ENCODE peak calls at places on chromosomes 4 and X, in four cellular contexts. G is GM12878, P is HL-60, C is K562. R is an unnamed sample.

GRCh38 chr4:96593422-96593821 is 753.5 kb downstream of the PDHA2 start:
- DNase-seq in G (no peak), P (no peak), C (no peak), R (no peak)

GRCh38 chr4:106334732-106335131 is 18.4 kb downstream of the AIMP1 start:
- DNase-seq in G (no peak), P (no peak), C (no peak), R (no peak)

GRCh38 chr4:94976371-94977011 is 218.7 kb downstream of the BMPR1B start:
- DNase-seq in G (no peak), P (no peak), C (no peak), R (no peak)

GRCh38 chr4:16227462-16227868 is 1.2 kb upstream of the TAPT1 start:
- DNase-seq in G (no peak), P (no peak), C (no peak), R (no peak)

GRCh38 chr4:74612837-74613236 is 167.9 kb downstream of the AREG start:
- DNase-seq in G (no peak), P (no peak), C (no peak), R (no peak)

GRCh38 chrX:118346258-118347094 is 570 bp downstream of the WDR44 start:
- DNase-seq in G (no peak), P (no peak), C (peak), R (no peak)

GRCh38 chr4:48071171-48071570 is 54.6 kb downstream of the NIPAL1 start:
- DNase-seq in G (no peak), P (no peak), C (no peak), R (no peak)

GRCh38 chr4:83266689-83267088 is 17.9 kb downstream of the COQ2 start:
- DNase-seq in G (no peak), P (no peak), C (no peak), R (no peak)

GRCh38 chr4:104393649-104394048 is 101.0 kb downstream of the CXXC4 start:
- DNase-seq in G (no peak), P (no peak), C (no peak), R (no peak)

GRCh38 chr4:150252306-150252705 is 174.1 kb downstream of the DCLK2 start:
- DNase-seq in G (no peak), P (no peak), C (no peak), R (no peak)

GRCh38 chr4:26022346-26022891 is 108.4 kb downstream of the SMIM20 start:
- DNase-seq in G (no peak), P (no peak), C (no peak), R (no peak)

DNA sequence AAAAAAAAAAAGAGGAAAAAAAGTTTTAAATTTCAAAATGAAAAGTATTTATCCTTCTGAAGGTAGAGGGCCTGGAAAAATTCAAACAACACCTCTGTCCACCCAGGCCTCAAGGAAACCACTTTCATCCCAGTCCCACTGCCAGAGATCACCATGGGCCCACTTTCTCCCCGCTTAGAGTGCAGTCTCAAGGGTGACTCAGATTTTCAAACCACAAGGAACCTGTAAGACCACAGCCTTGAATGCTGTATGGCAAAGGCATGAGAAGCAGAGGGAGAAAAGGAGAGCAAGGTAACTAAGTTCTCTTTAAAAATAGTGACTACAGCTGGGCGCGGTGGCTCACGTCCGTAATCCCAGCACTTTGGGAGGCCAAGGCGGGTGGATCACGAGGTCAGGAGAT is 87.9 kb upstream of the PACRGL start:
- DNase-seq in G (no peak), P (no peak), C (no peak), R (no peak)
- TF ChIP-seq SPI1 in G (no peak), P (no peak), C (no peak), R (no peak)

GRCh38 chr4:76990288-76991080 is 40.9 kb downstream of the SEPTIN11 start:
- DNase-seq in G (no peak), P (no peak), C (no peak), R (no peak)
- TF ChIP-seq POLR2AphosphoS5 in G (no peak), P (no peak), C (no peak), R (no peak)

GRCh38 chrX:58025979-58026378 is 115.7 kb upstream of the ZXDA start:
- DNase-seq in G (no peak), P (no peak), C (peak), R (peak)
- TF ChIP-seq SPI1 in G (no peak), P (no peak), C (no peak), R (no peak)

DNA sequence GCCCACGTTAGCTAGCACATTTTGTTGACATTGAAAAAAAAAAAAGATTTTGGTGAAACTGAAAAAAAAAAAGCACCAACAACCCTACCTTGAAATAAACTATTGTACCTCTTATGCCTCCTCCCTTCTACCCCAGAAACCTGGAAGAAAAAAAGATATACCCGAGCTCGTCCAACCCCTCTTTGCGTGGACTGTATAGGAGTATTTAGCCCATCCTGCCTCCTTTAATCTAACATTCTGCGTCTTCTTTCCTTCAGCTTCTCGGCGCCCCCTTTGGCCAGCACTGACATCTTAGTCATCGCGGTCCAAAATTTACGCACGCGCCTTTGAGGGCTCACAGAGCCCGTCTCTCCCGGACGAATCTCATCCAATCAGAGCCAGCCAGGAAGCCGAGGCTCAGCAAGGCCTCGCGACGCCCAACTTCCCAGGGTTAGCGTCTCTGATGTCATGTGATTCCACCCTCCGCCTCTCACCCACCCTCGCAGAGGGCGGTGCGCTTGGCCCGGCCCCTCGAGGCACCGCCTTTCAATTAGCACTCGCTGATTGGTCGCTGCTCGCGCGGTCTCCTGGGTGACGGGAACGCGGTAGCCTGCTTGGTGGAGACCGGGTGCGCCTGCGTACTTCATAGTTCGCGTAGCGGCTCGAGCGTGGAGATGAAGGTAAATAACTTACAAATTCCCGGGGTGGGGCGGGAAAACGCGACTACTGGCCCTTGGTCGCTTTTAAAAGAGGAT is at the start of gene WDR19:
- DNase-seq in G (peak), P (peak), C (peak), R (peak)
- TF ChIP-seq POLR2AphosphoS5 in G (peak), P (no peak), C (no peak), R (peak)

GRCh38 chr4:38866973-38867477 is 581 bp upstream of the FAM114A1 start:
- DNase-seq in G (no peak), P (no peak), C (no peak), R (no peak)

GRCh38 chr4:38865445-38865844 is 2.2 kb upstream of the FAM114A1 start:
- DNase-seq in G (no peak), P (no peak), C (no peak), R (no peak)

GRCh38 chr4:38869511-38869910 is 1.9 kb downstream of the FAM114A1 start:
- DNase-seq in G (no peak), P (no peak), C (no peak), R (no peak)

GRCh38 chr4:38868055-38868965 is 704 bp downstream of the FAM114A1 start:
- DNase-seq in G (no peak), P (no peak), C (peak), R (no peak)

GRCh38 chr4:38867478-38868054 is at the start of gene FAM114A1:
- DNase-seq in G (no peak), P (no peak), C (peak), R (peak)
- TF ChIP-seq SPI1 in G (no peak), P (no peak), C (no peak), R (no peak)